ENCODE peak calls at places on chromosomes 13 and 19, in eight cellular contexts. Z, Y, I, C, D, N, B and S are unnamed samples.

GRCh38 chr19:6876790-6877189 is 10.6 kb upstream of the ADGRE1 start:
- DNase-seq in Z (no peak), Y (no peak), I (no peak), C (no peak), D (no peak), N (no peak), B (no peak), S (no peak)

GRCh38 chr13:49641810-49642291 is 13.5 kb downstream of the ARL11 start:
- DNase-seq in Z (peak; percentile 59), Y (no peak), I (peak; percentile 39), C (no peak), D (peak; percentile 45), N (no peak), B (peak; percentile 91), S (peak; percentile 74)

GRCh38 chr13:106145997-106146864 is 389.2 kb downstream of the EFNB2 start:
- DNase-seq in Z (no peak), Y (no peak), I (no peak), C (no peak), D (no peak), N (no peak), B (no peak), S (no peak)

GRCh38 chr13:37869756-37870488 is at the start of gene TRPC4:
- DNase-seq in Z (no peak), Y (peak; percentile 86), I (peak; percentile 20), C (peak; percentile 50), D (peak; percentile 41), N (no peak), B (peak; percentile 58), S (peak; percentile 64)

GRCh38 chr13:49258097-49258796 is 10.5 kb downstream of the CDADC1 start:
- DNase-seq in Z (no peak), Y (no peak), I (no peak), C (no peak), D (no peak), N (no peak), B (no peak), S (no peak)

GRCh38 chr19:16224266-16225045 is 26.7 kb downstream of the AP1M1 start:
- DNase-seq in Z (no peak), Y (no peak), I (no peak), C (no peak), D (no peak), N (no peak), B (no peak), S (no peak)

GRCh38 chr13:42969558-42970172 is 22.4 kb downstream of the EPSTI1 start:
- DNase-seq in Z (no peak), Y (peak; percentile 89), I (peak; percentile 80), C (peak; percentile 71), D (peak; percentile 76), N (peak; percentile 76), B (peak; percentile 40), S (no peak)

GRCh38 chr13:111131048-111131447 is 15.9 kb downstream of the ARHGEF7 start:
- DNase-seq in Z (no peak), Y (no peak), I (no peak), C (no peak), D (no peak), N (no peak), B (no peak), S (no peak)

GRCh38 chr13:32042567-32042966 is 11.0 kb downstream of the FRY start:
- DNase-seq in Z (no peak), Y (no peak), I (no peak), C (no peak), D (no peak), N (no peak), B (no peak), S (no peak)

GRCh38 chr13:34749046-34749445 is 193.0 kb upstream of the NBEA start:
- DNase-seq in Z (no peak), Y (no peak), I (no peak), C (no peak), D (no peak), N (no peak), B (no peak), S (no peak)

DNA sequence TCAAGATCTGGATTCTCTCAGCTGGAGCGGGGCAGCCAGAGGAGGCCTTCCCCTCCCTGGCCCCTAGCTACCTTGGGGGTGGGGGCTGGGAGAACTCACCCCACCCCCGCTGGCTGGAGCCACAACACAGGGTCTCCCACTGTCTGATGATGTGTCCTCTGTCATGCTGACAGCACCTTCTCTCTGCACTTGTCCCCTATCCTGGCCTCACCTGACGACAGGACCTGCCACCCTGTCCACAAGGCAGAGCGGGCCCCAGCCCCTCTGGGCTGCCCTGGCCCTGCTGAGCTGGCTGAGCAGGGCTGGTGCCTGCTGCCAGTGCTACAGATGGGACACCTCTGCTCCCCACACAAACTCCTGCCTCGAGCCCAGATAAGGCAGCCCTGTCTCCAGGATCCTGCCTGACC is 5.6 kb downstream of the CBARP start:
- DNase-seq in Z (no peak), Y (no peak), I (no peak), C (no peak), D (no peak), N (no peak), B (no peak), S (no peak)
- H3K36me3 ChIP-seq in Z (peaks cover 10% of the 10 kb centered on the region), Y (no peaks in the 10 kb centered on the region), I (no peaks in the 10 kb centered on the region), C (no peaks in the 10 kb centered on the region), D (no peaks in the 10 kb centered on the region), N (no peaks in the 10 kb centered on the region), B (peaks cover 2% of the 10 kb centered on the region), S (peaks cover 10% of the 10 kb centered on the region)

DNA sequence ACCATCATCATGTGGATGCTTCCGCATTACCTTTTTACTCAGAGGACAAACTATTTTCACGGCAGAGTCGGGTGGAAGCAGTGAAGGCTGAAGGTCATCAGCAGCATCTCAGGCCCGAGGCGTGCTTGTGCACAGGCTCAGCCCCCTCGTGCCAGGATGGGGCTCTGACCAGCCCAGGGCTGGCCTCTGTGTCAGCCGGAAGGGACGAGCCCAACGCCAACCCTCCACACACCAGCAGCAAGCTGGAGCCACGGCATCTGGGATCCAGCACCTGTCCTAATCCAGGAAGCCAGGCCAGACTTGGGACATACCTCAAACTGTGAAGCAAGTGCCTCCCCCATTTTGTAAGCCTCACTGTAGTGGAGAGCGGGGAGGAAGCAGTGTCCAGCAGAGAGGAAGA is 11.1 kb downstream of the MICOS13 start:
- DNase-seq in Z (no peak), Y (no peak), I (no peak), C (no peak), D (no peak), N (no peak), B (no peak), S (no peak)
- H3K36me3 ChIP-seq in Z (peaks cover 36% of the 10 kb centered on the region), Y (no peaks in the 10 kb centered on the region), I (peaks cover 22% of the 10 kb centered on the region), C (no peaks in the 10 kb centered on the region), D (peaks cover 7% of the 10 kb centered on the region), N (peaks cover 51% of the 10 kb centered on the region), B (peaks cover 9% of the 10 kb centered on the region), S (peaks cover 60% of the 10 kb centered on the region)

GRCh38 chr13:67623630-67624029 is 393.5 kb upstream of the PCDH9 start:
- DNase-seq in Z (no peak), Y (no peak), I (no peak), C (no peak), D (no peak), N (no peak), B (no peak), S (no peak)

GRCh38 chr13:67619346-67619745 is 389.2 kb upstream of the PCDH9 start:
- DNase-seq in Z (no peak), Y (no peak), I (no peak), C (no peak), D (no peak), N (no peak), B (no peak), S (no peak)

GRCh38 chr13:67614577-67614976 is 384.4 kb upstream of the PCDH9 start:
- DNase-seq in Z (no peak), Y (no peak), I (no peak), C (no peak), D (no peak), N (no peak), B (no peak), S (no peak)

GRCh38 chr13:67620665-67621064 is 390.5 kb upstream of the PCDH9 start:
- DNase-seq in Z (no peak), Y (no peak), I (no peak), C (no peak), D (no peak), N (no peak), B (no peak), S (no peak)

DNA sequence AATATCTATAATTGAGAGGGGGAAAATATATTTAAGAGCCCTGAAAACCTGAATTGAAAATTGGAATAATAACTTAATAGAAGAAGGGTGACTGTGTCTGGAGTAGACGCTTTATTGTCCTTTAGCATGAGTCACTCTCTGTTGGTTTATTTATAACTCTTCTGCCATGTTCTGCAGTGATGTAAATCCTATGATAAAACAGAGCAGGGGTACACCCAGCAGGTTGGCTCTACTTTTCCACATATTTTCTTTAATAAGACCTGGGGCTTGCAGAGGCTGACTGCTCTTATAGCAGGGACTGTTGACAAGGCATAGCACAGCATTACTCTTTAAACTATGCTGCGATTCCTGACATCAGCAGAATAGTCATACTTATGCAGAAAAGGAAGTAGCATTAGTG is 389.9 kb upstream of the PCDH9 start:
- DNase-seq in Z (no peak), Y (no peak), I (no peak), C (no peak), D (no peak), N (no peak), B (no peak), S (no peak)
- H3K36me3 ChIP-seq in Z (no peaks in the 10 kb centered on the region), Y (no peaks in the 10 kb centered on the region), I (no peaks in the 10 kb centered on the region), C (no peaks in the 10 kb centered on the region), D (no peaks in the 10 kb centered on the region), N (no peaks in the 10 kb centered on the region), B (no peaks in the 10 kb centered on the region), S (no peaks in the 10 kb centered on the region)

GRCh38 chr19:10870501-10870954 is 825 bp upstream of the CARM1 start:
- DNase-seq in Z (no peak), Y (no peak), I (no peak), C (no peak), D (no peak), N (no peak), B (no peak), S (no peak)

GRCh38 chr19:10870955-10871603 is at the start of gene CARM1:
- DNase-seq in Z (peak; percentile 85), Y (peak; percentile 98), I (peak; percentile 99), C (peak; percentile 99), D (peak; percentile 99), N (peak; percentile 99), B (peak; percentile 97), S (peak; percentile 100)

GRCh38 chr19:10872551-10873107 is 1.3 kb downstream of the CARM1 start:
- DNase-seq in Z (no peak), Y (no peak), I (no peak), C (no peak), D (no peak), N (no peak), B (no peak), S (no peak)

GRCh38 chr19:10874019-10874418 is 2.7 kb downstream of the CARM1 start:
- DNase-seq in Z (no peak), Y (no peak), I (no peak), C (no peak), D (no peak), N (no peak), B (no peak), S (no peak)

DNA sequence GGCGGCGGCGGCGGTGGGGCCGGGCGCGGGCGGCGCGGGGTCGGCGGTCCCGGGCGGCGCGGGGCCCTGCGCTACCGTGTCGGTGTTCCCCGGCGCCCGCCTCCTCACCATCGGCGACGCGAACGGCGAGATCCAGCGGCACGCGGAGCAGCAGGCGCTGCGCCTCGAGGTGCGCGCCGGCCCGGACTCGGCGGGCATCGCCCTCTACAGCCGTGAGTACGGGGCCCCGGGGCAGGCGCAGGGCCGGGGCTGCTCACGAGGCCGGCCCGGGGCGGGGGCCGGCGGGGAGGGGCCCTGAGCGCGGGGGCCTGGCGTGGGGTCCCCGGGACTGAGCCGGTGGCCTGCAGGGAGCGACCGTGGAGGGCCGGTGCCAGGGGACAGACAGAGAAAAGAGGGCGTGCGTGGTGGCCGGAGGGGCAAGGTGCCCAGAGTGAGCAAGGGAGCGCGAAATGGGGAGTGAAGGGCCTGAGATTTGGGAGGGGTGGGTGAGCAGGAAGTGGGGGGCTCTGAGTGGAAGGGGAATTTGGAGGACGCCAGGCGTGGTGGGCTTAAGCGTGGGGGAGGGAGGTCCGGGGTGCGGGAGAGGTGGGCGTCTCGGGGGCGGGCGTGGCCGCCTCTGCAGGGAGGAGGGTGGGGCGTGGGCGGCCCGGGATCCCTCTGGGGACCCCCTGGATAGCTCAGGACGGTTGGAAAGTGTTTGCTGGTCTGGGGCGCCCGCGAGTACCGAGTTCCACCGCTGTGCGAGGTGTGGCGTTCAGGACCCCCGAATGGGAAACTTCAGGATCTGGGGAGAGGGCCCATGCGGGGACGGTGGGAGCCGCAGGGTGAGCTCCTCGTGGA is 578 bp downstream of the CARM1 start:
- DNase-seq in Z (no peak), Y (peak; percentile 74), I (peak; percentile 49), C (peak; percentile 66), D (peak; percentile 70), N (no peak), B (peak; percentile 19), S (no peak)
- H3K36me3 ChIP-seq in Z (no peaks in the 10 kb centered on the region), Y (no peaks in the 10 kb centered on the region), I (no peaks in the 10 kb centered on the region), C (no peaks in the 10 kb centered on the region), D (no peaks in the 10 kb centered on the region), N (no peaks in the 10 kb centered on the region), B (no peaks in the 10 kb centered on the region), S (no peaks in the 10 kb centered on the region)